ENCODE peak calls at places on chromosomes 1 and 21, in five cellular contexts. M, Q, X, J and L are unnamed samples.

GRCh38 chr1:29508458-29509107 is 272.3 kb downstream of the PTPRU start:
- DNase-seq in M (no peak), Q (no peak), X (no peak), J (no peak), L (no peak)

GRCh38 chr1:14320518-14320917 is 278.0 kb upstream of the KAZN start:
- DNase-seq in M (no peak), Q (no peak), X (no peak), J (no peak), L (no peak)

GRCh38 chr1:112707217-112708001 is 482 bp upstream of the RHOC start:
- DNase-seq in M (peak; percentile 90), Q (peak; percentile 83), X (peak; percentile 74), J (no peak), L (peak; percentile 86)

GRCh38 chr1:8676072-8676471 is 141.4 kb downstream of the RERE start:
- DNase-seq in M (no peak), Q (no peak), X (no peak), J (no peak), L (no peak)

GRCh38 chr1:60970081-60970509 is 112.3 kb upstream of the NFIA start:
- DNase-seq in M (no peak), Q (peak; percentile 24), X (no peak), J (no peak), L (peak; percentile 9)

GRCh38 chr1:193318347-193318746 is 131.9 kb upstream of the B3GALT2 start:
- DNase-seq in M (no peak), Q (no peak), X (no peak), J (no peak), L (no peak)

GRCh38 chr1:224564491-224565084 is 51.5 kb upstream of the CNIH3 start:
- DNase-seq in M (no peak), Q (no peak), X (no peak), J (no peak), L (no peak)

GRCh38 chr21:38327984-38328383 is 71.2 kb downstream of the KCNJ15 start:
- DNase-seq in M (no peak), Q (no peak), X (no peak), J (peak; percentile 24), L (no peak)

GRCh38 chr1:84268346-84268745 is 33.2 kb upstream of the SAMD13 start:
- DNase-seq in M (no peak), Q (no peak), X (no peak), J (no peak), L (no peak)

GRCh38 chr1:226530591-226530990 is 18.0 kb upstream of the STUM start:
- DNase-seq in M (no peak), Q (no peak), X (no peak), J (no peak), L (no peak)

GRCh38 chr1:159177273-159177907 is 6.0 kb downstream of the CADM3 start:
- DNase-seq in M (peak; percentile 58), Q (peak; percentile 55), X (no peak), J (no peak), L (peak; percentile 40)

GRCh38 chr1:244353572-244354091 is 98.1 kb downstream of the ADSS2 start:
- DNase-seq in M (peak; percentile 73), Q (peak; percentile 37), X (peak; percentile 25), J (no peak), L (peak; percentile 93)

GRCh38 chr1:203304919-203305808 is at the start of gene BTG2:
- DNase-seq in M (peak; percentile 99), Q (peak; percentile 66), X (peak; percentile 70), J (no peak), L (peak; percentile 95)

GRCh38 chr1:58290685-58291372 is 255.7 kb downstream of the OMA1 start:
- DNase-seq in M (no peak), Q (no peak), X (peak; percentile 9), J (no peak), L (no peak)

GRCh38 chr1:79042117-79042516 is 35.6 kb upstream of the ADGRL4 start:
- DNase-seq in M (no peak), Q (no peak), X (no peak), J (peak; percentile 44), L (no peak)

GRCh38 chr1:27968692-27969091 is 8.9 kb downstream of the XKR8 start:
- DNase-seq in M (no peak), Q (no peak), X (no peak), J (no peak), L (peak; percentile 41)

GRCh38 chr1:1011388-1011949 is 1.8 kb upstream of the ISG15 start:
- DNase-seq in M (no peak), Q (no peak), X (no peak), J (no peak), L (no peak)

GRCh38 chr1:204931768-204932572 is 61.3 kb downstream of the NFASC start:
- DNase-seq in M (no peak), Q (no peak), X (no peak), J (no peak), L (no peak)

GRCh38 chr1:28208818-28209441 is 23.9 kb downstream of the DNAJC8 start:
- DNase-seq in M (peak; percentile 49), Q (peak; percentile 58), X (no peak), J (peak; percentile 57), L (peak; percentile 42)

GRCh38 chr1:164361927-164362326 is 197.1 kb upstream of the PBX1 start:
- DNase-seq in M (no peak), Q (no peak), X (no peak), J (no peak), L (no peak)

GRCh38 chr1:230976825-230977747 is 1.6 kb downstream of the TTC13 start:
- DNase-seq in M (no peak), Q (no peak), X (no peak), J (no peak), L (no peak)

GRCh38 chr1:150551784-150552691 is 2.8 kb downstream of the ADAMTSL4 start:
- DNase-seq in M (peak; percentile 68), Q (peak; percentile 91), X (no peak), J (no peak), L (no peak)

GRCh38 chr1:241934181-241934815 is 23.3 kb upstream of the BECN2 start:
- DNase-seq in M (peak; percentile 9), Q (peak; percentile 48), X (peak; percentile 13), J (no peak), L (no peak)

GRCh38 chr1:210062033-210062432 is 124.0 kb downstream of the SYT14 start:
- DNase-seq in M (no peak), Q (no peak), X (no peak), J (no peak), L (no peak)

GRCh38 chr1:151001592-151001991 is 5.1 kb downstream of the MINDY1 start:
- DNase-seq in M (peak; percentile 57), Q (no peak), X (no peak), J (no peak), L (no peak)

DNA sequence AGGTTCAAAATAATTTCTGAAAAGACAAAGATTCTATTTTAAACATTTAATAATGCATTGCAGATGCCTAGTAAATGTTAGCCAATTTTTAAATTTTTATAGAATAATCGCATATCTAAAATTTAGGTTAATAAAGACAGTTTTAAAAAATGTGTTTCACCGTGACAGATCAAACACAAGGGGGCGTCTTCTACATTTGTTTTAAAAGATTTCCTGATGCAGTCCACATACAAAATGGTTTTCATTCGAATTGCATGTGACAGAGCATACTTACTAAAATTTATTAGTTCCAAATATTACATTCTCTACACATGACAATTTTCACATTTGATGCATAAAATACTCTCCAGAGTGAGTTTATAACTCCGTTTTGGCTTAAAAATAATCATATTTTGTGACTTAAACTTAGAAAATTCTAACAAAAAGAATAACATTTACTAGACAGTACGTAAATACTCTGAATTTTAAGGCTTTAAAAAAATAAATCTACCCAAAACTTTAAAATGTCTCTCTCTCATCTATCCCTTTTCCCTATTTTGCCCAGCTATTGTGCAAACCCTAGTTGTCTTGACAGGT is 75.5 kb downstream of the ADAMTS1 start:
- DNase-seq in M (no peak), Q (no peak), X (no peak), J (no peak), L (peak; percentile 16)
- TF ChIP-seq HDAC2 in M (no peak), Q (no peak), X (no peak), J (no peak), L (no peak)

DNA sequence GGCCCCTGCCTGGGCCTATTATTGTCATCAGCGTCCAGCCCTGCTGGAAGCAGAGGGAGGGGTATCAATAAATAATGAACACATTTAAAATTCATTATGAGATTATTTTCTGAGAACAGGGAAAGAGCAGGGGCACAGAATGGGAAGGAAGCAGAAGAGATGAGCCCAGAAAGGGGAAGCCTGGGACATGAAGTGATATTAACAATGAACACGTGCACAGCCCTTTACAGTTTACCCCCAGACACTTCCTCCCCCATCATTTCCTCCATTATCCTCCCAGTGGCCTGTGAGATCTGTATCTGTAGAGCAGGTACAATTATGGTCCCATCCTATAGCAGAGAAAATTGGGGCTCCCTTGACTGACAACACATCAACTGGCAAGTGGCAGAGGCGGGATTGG is 579 bp upstream of the C1QB start:
- DNase-seq in M (no peak), Q (no peak), X (no peak), J (no peak), L (no peak)
- TF ChIP-seq HDAC2 in M (no peak), Q (no peak), X (no peak), J (no peak), L (no peak)

GRCh38 chr1:201296371-201296770 is 13.1 kb downstream of the PKP1 start:
- DNase-seq in M (no peak), Q (no peak), X (no peak), J (no peak), L (no peak)

GRCh38 chr1:201294876-201295275 is 11.6 kb downstream of the PKP1 start:
- DNase-seq in M (no peak), Q (no peak), X (no peak), J (no peak), L (no peak)

GRCh38 chr1:201295346-201295745 is 12.0 kb downstream of the PKP1 start:
- DNase-seq in M (no peak), Q (no peak), X (no peak), J (no peak), L (no peak)

GRCh38 chr1:201298381-201299367 is 15.4 kb downstream of the PKP1 start:
- DNase-seq in M (no peak), Q (no peak), X (no peak), J (no peak), L (no peak)

GRCh38 chr1:201295861-201296260 is 12.6 kb downstream of the PKP1 start:
- DNase-seq in M (no peak), Q (no peak), X (no peak), J (no peak), L (peak; percentile 64)
- TF ChIP-seq HDAC2 in M (no peak), Q (no peak), X (no peak), J (no peak), L (no peak)

GRCh38 chr1:89001510-89001909 is 9.1 kb upstream of the KYAT3 start:
- DNase-seq in M (no peak), Q (no peak), X (no peak), J (no peak), L (no peak)

DNA sequence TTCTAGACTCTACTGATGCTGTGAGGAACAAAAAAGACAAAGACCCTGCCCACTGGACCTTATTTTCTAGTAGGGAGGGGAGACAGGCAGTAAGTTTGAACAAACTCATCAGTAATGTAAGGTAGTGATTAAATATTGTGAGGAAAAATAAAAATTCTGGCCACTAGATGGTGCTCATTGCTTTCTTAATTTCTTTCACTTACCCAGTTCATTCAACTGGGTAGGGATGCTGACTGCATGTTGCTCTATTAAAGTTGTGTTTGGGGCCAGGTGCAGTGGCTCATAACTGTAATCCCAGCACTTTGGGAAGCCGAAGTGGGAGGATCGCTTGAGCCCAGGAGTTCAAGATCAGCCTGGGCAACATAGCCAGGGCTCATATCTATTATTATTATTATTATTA is 6.3 kb upstream of the KYAT3 start:
- DNase-seq in M (peak; percentile 42), Q (peak; percentile 64), X (no peak), J (no peak), L (peak; percentile 21)
- TF ChIP-seq HDAC2 in M (no peak), Q (no peak), X (no peak), J (no peak), L (no peak)

GRCh38 chr1:6347641-6348487 is 45.7 kb downstream of the ACOT7 start:
- DNase-seq in M (peak; percentile 83), Q (peak; percentile 37), X (no peak), J (no peak), L (peak; percentile 41)
- TF ChIP-seq HDAC2 in M (no peak), Q (no peak), X (no peak), J (no peak), L (no peak)